ENCODE peak calls at places on chromosomes 4 and X, in five cellular contexts. One of them, this sample, is unnamed.
A peak's percentile ranks its signal among the peaks of the same experiment; 100 is the strongest.

GRCh38 chr4:70734168-70734954 is 12.6 kb downstream of the RUFY3 start:
- DNase-seq in AG08395: peak; percentile 55
- DNase-seq in NCI-H774: peak; percentile 54
- DNase-seq in germinal center: peak; percentile 76
- DNase-seq in aorta: no peak
- DNase-seq in this sample: no peak

GRCh38 chr4:89242864-89243740 is 64.5 kb downstream of the GPRIN3 start:
- DNase-seq in aorta: no peak
- DNase-seq in AG08395: no peak
- DNase-seq in germinal center: no peak
- DNase-seq in NCI-H774: peak; percentile 52
- DNase-seq in this sample: no peak

GRCh38 chr4:107579099-107579498 is 140.9 kb downstream of the PAPSS1 start:
- DNase-seq in NCI-H774: no peak
- DNase-seq in aorta: no peak
- DNase-seq in AG08395: no peak
- DNase-seq in germinal center: no peak
- DNase-seq in this sample: no peak

GRCh38 chrX:69387559-69388487 is 116.3 kb upstream of the NALF2 start:
- DNase-seq in aorta: no peak
- DNase-seq in AG08395: peak; percentile 73
- DNase-seq in NCI-H774: no peak
- DNase-seq in germinal center: peak; percentile 29
- DNase-seq in this sample: no peak

GRCh38 chrX:132216806-132217202 is 2.4 kb downstream of the RAP2C start:
- DNase-seq in aorta: no peak
- DNase-seq in NCI-H774: no peak
- DNase-seq in germinal center: no peak
- DNase-seq in AG08395: no peak
- DNase-seq in this sample: no peak

GRCh38 chrX:114344756-114345155 is 239.1 kb upstream of the HTR2C start:
- DNase-seq in germinal center: peak; percentile 2
- DNase-seq in AG08395: peak; percentile 47
- DNase-seq in aorta: no peak
- DNase-seq in NCI-H774: peak; percentile 22
- DNase-seq in this sample: no peak

GRCh38 chr4:94285666-94286065 is 57.0 kb downstream of the HPGDS start:
- DNase-seq in NCI-H774: no peak
- DNase-seq in aorta: no peak
- DNase-seq in AG08395: no peak
- DNase-seq in germinal center: no peak
- DNase-seq in this sample: no peak

GRCh38 chrX:102516314-102516936 is at the start of gene TMSB15A:
- DNase-seq in AG08395: peak; percentile 60
- DNase-seq in aorta: peak; percentile 78
- DNase-seq in germinal center: peak; percentile 61
- DNase-seq in NCI-H774: peak; percentile 57
- DNase-seq in this sample: peak; percentile 46

GRCh38 chr4:55758081-55758480 is 61.5 kb upstream of the EXOC1L start:
- DNase-seq in aorta: no peak
- DNase-seq in NCI-H774: peak; percentile 56
- DNase-seq in AG08395: no peak
- DNase-seq in germinal center: no peak
- DNase-seq in this sample: no peak